ENCODE peak calls at places on chromosome 22, in seven cellular contexts. L is NCI-H510A treated with DMSO at 0.1 percent for 48 hours, X is RWPE1, W is nephron progenitor cell, Y is HT1080, Q is vagina, N is head of caudate nucleus. H is an unnamed sample.
A peak's percentile ranks its signal among the peaks of the same experiment; 100 is the strongest.

GRCh38 chr22:35705141-35705540 is 12.5 kb upstream of the APOL5 start:
- DNase-seq in L (no peak), X (peak; percentile 41), W (no peak), Y (peak; percentile 84), Q (no peak), N (no peak), H (no peak)

GRCh38 chr22:22710719-22711531 is 66.5 kb downstream of the GGTLC2 start:
- DNase-seq in L (peak; percentile 32), X (peak; percentile 30), W (peak; percentile 81), Y (no peak), Q (no peak), N (peak; percentile 52), H (peak; percentile 44)

GRCh38 chr22:28231423-28231822 is 312.4 kb upstream of the PITPNB start:
- DNase-seq in L (no peak), X (no peak), W (peak; percentile 6), Y (no peak), Q (no peak), N (no peak), H (peak; percentile 20)

GRCh38 chr22:29385748-29386147 is 2.6 kb downstream of the AP1B1 start:
- DNase-seq in L (no peak), X (no peak), W (no peak), Y (no peak), Q (no peak), N (no peak), H (no peak)

GRCh38 chr22:21650823-21651520 is 8.9 kb downstream of the SDF2L1 start:
- DNase-seq in L (peak; percentile 24), X (no peak), W (no peak), Y (no peak), Q (no peak), N (no peak), H (peak; percentile 63)

GRCh38 chr22:30186048-30186447 is 60.5 kb downstream of the LIF start:
- DNase-seq in L (peak; percentile 46), X (no peak), W (no peak), Y (no peak), Q (no peak), N (no peak), H (no peak)

GRCh38 chr22:17970205-17970708 is 54.1 kb downstream of the MICAL3 start:
- DNase-seq in L (no peak), X (no peak), W (no peak), Y (no peak), Q (no peak), N (no peak), H (no peak)

GRCh38 chr22:46754110-46754799 is 8.2 kb upstream of the TBC1D22A start:
- DNase-seq in L (no peak), X (peak; percentile 91), W (no peak), Y (peak; percentile 99), Q (no peak), N (no peak), H (no peak)

GRCh38 chr22:35449829-35450689 is 50.1 kb downstream of the MCM5 start:
- DNase-seq in L (no peak), X (no peak), W (no peak), Y (no peak), Q (no peak), N (peak; percentile 49), H (no peak)

GRCh38 chr22:34105461-34106062 is 185.3 kb upstream of the LARGE1 start:
- DNase-seq in L (peak; percentile 56), X (no peak), W (peak; percentile 83), Y (peak; percentile 50), Q (no peak), N (peak; percentile 55), H (peak; percentile 45)